ENCODE peak calls at places on chromosomes 6 and 20, in ten cellular contexts. H is iPS-NIHi11, Y is astrocyte of the spinal cord, A is SK-N-SH, V is non-pigmented ciliary epithelial cell, R is spleen, B is erythroblast, K is kidney epithelial cell, T is body of pancreas, M is heart left ventricle. X is an unnamed sample.

GRCh38 chr6:126093108-126093507 is 106.8 kb downstream of the TRMT11 start:
- DNase-seq in H (no peak), Y (no peak), A (no peak), V (no peak), R (no peak), B (no peak), K (no peak), T (no peak), M (no peak), X (no peak)

GRCh38 chr6:112338310-112338709 is 8.8 kb upstream of the RFPL4B start:
- DNase-seq in H (no peak), Y (no peak), A (no peak), V (no peak), R (no peak), B (no peak), K (no peak), T (no peak), M (no peak), X (no peak)

GRCh38 chr6:135535989-135536414 is 38.5 kb upstream of the AHI1 start:
- DNase-seq in H (peak), Y (peak), A (peak), V (peak), R (no peak), B (peak), K (peak), T (no peak), M (no peak), X (peak)

GRCh38 chr20:19110285-19110684 is 102.2 kb upstream of the SLC24A3 start:
- DNase-seq in H (no peak), Y (no peak), A (no peak), V (no peak), R (no peak), B (no peak), K (no peak), T (no peak), M (no peak), X (no peak)

GRCh38 chr6:170575250-170575649 is 9.2 kb downstream of the PDCD2 start:
- DNase-seq in H (no peak), Y (no peak), A (no peak), V (no peak), R (no peak), B (peak), K (no peak), T (no peak), M (no peak), X (no peak)

GRCh38 chr6:42339991-42340401 is 111.7 kb downstream of the TRERF1 start:
- DNase-seq in H (no peak), Y (no peak), A (no peak), V (no peak), R (no peak), B (no peak), K (no peak), T (no peak), M (no peak), X (no peak)

GRCh38 chr20:18176318-18176785 is 38.7 kb downstream of the KAT14 start:
- DNase-seq in H (peak), Y (no peak), A (no peak), V (no peak), R (no peak), B (peak), K (no peak), T (no peak), M (no peak), X (no peak)

GRCh38 chr6:117956386-117956785 is 49.3 kb downstream of the SLC35F1 start:
- DNase-seq in H (no peak), Y (peak), A (no peak), V (peak), R (no peak), B (no peak), K (no peak), T (no peak), M (no peak), X (peak)

GRCh38 chr6:159578629-159579028 is 114.4 kb downstream of the SOD2 start:
- DNase-seq in H (no peak), Y (no peak), A (no peak), V (no peak), R (no peak), B (no peak), K (no peak), T (no peak), M (no peak), X (no peak)

GRCh38 chr6:166707045-166707444 is 80.0 kb upstream of the RPS6KA2 start:
- DNase-seq in H (peak), Y (peak), A (peak), V (no peak), R (peak), B (peak), K (no peak), T (peak), M (peak), X (peak)

GRCh38 chr20:53748821-53749402 is 155.3 kb upstream of the ZNF217 start:
- DNase-seq in H (no peak), Y (peak), A (no peak), V (no peak), R (no peak), B (no peak), K (peak), T (no peak), M (no peak), X (no peak)

GRCh38 chr6:129683606-129684322 is 26.2 kb downstream of the ARHGAP18 start:
- DNase-seq in H (peak), Y (peak), A (peak), V (peak), R (peak), B (peak), K (peak), T (peak), M (peak), X (peak)

GRCh38 chr6:157274116-157274470 is 49.2 kb downstream of the TMEM242 start:
- DNase-seq in H (no peak), Y (no peak), A (no peak), V (no peak), R (no peak), B (no peak), K (no peak), T (no peak), M (no peak), X (no peak)

GRCh38 chr6:37680668-37681067 is 17.0 kb downstream of the MDGA1 start:
- DNase-seq in H (peak), Y (peak), A (no peak), V (no peak), R (peak), B (no peak), K (no peak), T (no peak), M (no peak), X (peak)

GRCh38 chr6:25147191-25147590 is 132.0 kb upstream of the CARMIL1 start:
- DNase-seq in H (no peak), Y (no peak), A (no peak), V (no peak), R (no peak), B (no peak), K (no peak), T (no peak), M (no peak), X (no peak)

GRCh38 chr20:10309326-10309725 is 90.7 kb downstream of the SNAP25 start:
- DNase-seq in H (no peak), Y (peak), A (peak), V (peak), R (no peak), B (no peak), K (peak), T (no peak), M (no peak), X (no peak)

X was measured in Ammon's horn.